ENCODE peak calls at places on chromosomes 16 and 17, in four cellular contexts. One of them, this sample, is unnamed.

GRCh38 chr17:67672592-67672991 is 45.1 kb upstream of the NOL11 start:
- DNase-seq in testis: no peak
- DNase-seq in sigmoid colon: no peak
- DNase-seq in transverse colon: peak
- DNase-seq in this sample: no peak

GRCh38 chr16:72291531-72291981 is 119.6 kb upstream of the PMFBP1 start:
- DNase-seq in sigmoid colon: no peak
- DNase-seq in testis: no peak
- DNase-seq in transverse colon: no peak
- DNase-seq in this sample: no peak

GRCh38 chr17:38428643-38429371 is 543 bp downstream of the ARHGAP23 start:
- DNase-seq in transverse colon: peak
- DNase-seq in testis: no peak
- DNase-seq in sigmoid colon: peak
- DNase-seq in this sample: peak

GRCh38 chr17:78442648-78443128 is 64.2 kb downstream of the PGS1 start:
- DNase-seq in sigmoid colon: peak
- DNase-seq in transverse colon: peak
- DNase-seq in testis: peak
- DNase-seq in this sample: peak

GRCh38 chr16:642189-643049 is 791 bp downstream of the MCRIP2 start:
- DNase-seq in transverse colon: peak
- DNase-seq in testis: peak
- DNase-seq in sigmoid colon: peak
- DNase-seq in this sample: peak

GRCh38 chr17:44956076-44956475 is 8.5 kb upstream of the KIF18B start:
- DNase-seq in sigmoid colon: peak
- DNase-seq in testis: no peak
- DNase-seq in transverse colon: no peak
- DNase-seq in this sample: no peak

GRCh38 chr16:83335076-83335475 is 472.7 kb upstream of the HSBP1 start:
- DNase-seq in testis: no peak
- DNase-seq in sigmoid colon: no peak
- DNase-seq in transverse colon: no peak
- DNase-seq in this sample: no peak

GRCh38 chr16:54287018-54287757 is 601 bp upstream of the IRX3 start:
- DNase-seq in sigmoid colon: no peak
- DNase-seq in transverse colon: no peak
- DNase-seq in testis: no peak
- DNase-seq in this sample: no peak

GRCh38 chr16:71963125-71963875 is 36.9 kb downstream of the PKD1L3 start:
- DNase-seq in testis: no peak
- DNase-seq in transverse colon: no peak
- DNase-seq in sigmoid colon: no peak
- DNase-seq in this sample: no peak

GRCh38 chr16:87263418-87264052 is 53.7 kb downstream of the C16orf95 start:
- DNase-seq in sigmoid colon: no peak
- DNase-seq in testis: no peak
- DNase-seq in transverse colon: peak
- DNase-seq in this sample: no peak

GRCh38 chr17:41654134-41654907 is 29.9 kb upstream of the KRT17 start:
- DNase-seq in sigmoid colon: no peak
- DNase-seq in testis: no peak
- DNase-seq in transverse colon: peak
- DNase-seq in this sample: no peak

GRCh38 chr17:50802609-50803571 is 32.5 kb upstream of the WFIKKN2 start:
- DNase-seq in transverse colon: no peak
- DNase-seq in testis: no peak
- DNase-seq in sigmoid colon: no peak
- DNase-seq in this sample: no peak

GRCh38 chr17:65666869-65667268 is 105.4 kb upstream of the AXIN2 start:
- DNase-seq in transverse colon: no peak
- DNase-seq in sigmoid colon: no peak
- DNase-seq in testis: no peak
- DNase-seq in this sample: no peak

GRCh38 chr16:14289692-14290340 is 218.7 kb downstream of the MRTFB start:
- DNase-seq in transverse colon: no peak
- DNase-seq in testis: peak
- DNase-seq in sigmoid colon: no peak
- DNase-seq in this sample: no peak

GRCh38 chr17:41651625-41652460 is 27.5 kb upstream of the KRT17 start:
- DNase-seq in sigmoid colon: peak
- DNase-seq in testis: no peak
- DNase-seq in transverse colon: peak
- DNase-seq in this sample: no peak

GRCh38 chr16:51321251-51321650 is 170.2 kb upstream of the SALL1 start:
- DNase-seq in sigmoid colon: no peak
- DNase-seq in transverse colon: no peak
- DNase-seq in testis: no peak
- DNase-seq in this sample: no peak

GRCh38 chr16:79186196-79186595 is 414.3 kb downstream of the MAF start:
- DNase-seq in testis: peak
- DNase-seq in transverse colon: no peak
- DNase-seq in sigmoid colon: no peak
- DNase-seq in this sample: no peak

GRCh38 chr17:7932483-7932891 is 481 bp downstream of the CNTROB start:
- DNase-seq in testis: peak
- DNase-seq in sigmoid colon: peak
- DNase-seq in transverse colon: peak
- DNase-seq in this sample: no peak

GRCh38 chr17:57940653-57941329 is 14.4 kb downstream of the CUEDC1 start:
- DNase-seq in testis: no peak
- DNase-seq in transverse colon: no peak
- DNase-seq in sigmoid colon: peak
- DNase-seq in this sample: no peak

GRCh38 chr17:5249615-5250014 is 15.0 kb upstream of the SCIMP start:
- DNase-seq in transverse colon: peak
- DNase-seq in testis: peak
- DNase-seq in sigmoid colon: peak
- DNase-seq in this sample: no peak

GRCh38 chr16:5490499-5490898 is 392.9 kb upstream of the EEF2KMT start:
- DNase-seq in sigmoid colon: no peak
- DNase-seq in testis: peak
- DNase-seq in transverse colon: peak
- DNase-seq in this sample: no peak

GRCh38 chr16:12874135-12874534 is 27.3 kb upstream of the SHISA9 start:
- DNase-seq in transverse colon: no peak
- DNase-seq in sigmoid colon: no peak
- DNase-seq in testis: no peak
- DNase-seq in this sample: no peak

GRCh38 chr17:6853764-6854442 is 22.4 kb upstream of the TEKT1 start:
- DNase-seq in transverse colon: no peak
- DNase-seq in testis: peak
- DNase-seq in sigmoid colon: no peak
- DNase-seq in this sample: no peak

GRCh38 chr17:19996086-19996485 is 13.1 kb upstream of the SPECC1 start:
- DNase-seq in testis: no peak
- DNase-seq in transverse colon: no peak
- DNase-seq in sigmoid colon: no peak
- DNase-seq in this sample: no peak

GRCh38 chr16:75764154-75764768 is 38.0 kb upstream of the CPHXL start:
- DNase-seq in testis: peak
- DNase-seq in sigmoid colon: peak
- DNase-seq in transverse colon: peak
- DNase-seq in this sample: no peak

GRCh38 chr17:73091410-73091769 is 1.1 kb downstream of the SLC39A11 start:
- DNase-seq in transverse colon: no peak
- DNase-seq in sigmoid colon: no peak
- DNase-seq in testis: no peak
- DNase-seq in this sample: no peak

GRCh38 chr16:24685539-24686432 is 43.7 kb upstream of the TNRC6A start:
- DNase-seq in sigmoid colon: peak
- DNase-seq in transverse colon: peak
- DNase-seq in testis: peak
- DNase-seq in this sample: peak

GRCh38 chr17:55434721-55435120 is 13.1 kb upstream of the MMD start:
- DNase-seq in sigmoid colon: no peak
- DNase-seq in transverse colon: no peak
- DNase-seq in testis: no peak
- DNase-seq in this sample: no peak

GRCh38 chr16:85845276-85845675 is 45.8 kb downstream of the COX4I1 start:
- DNase-seq in sigmoid colon: peak
- DNase-seq in transverse colon: no peak
- DNase-seq in testis: peak
- DNase-seq in this sample: no peak

GRCh38 chr16:49884033-49884707 is 28.3 kb upstream of the ZNF423 start:
- DNase-seq in testis: no peak
- DNase-seq in sigmoid colon: no peak
- DNase-seq in transverse colon: peak
- DNase-seq in this sample: no peak

GRCh38 chr17:47064684-47065083 is 85.6 kb upstream of the RPRML start:
- DNase-seq in sigmoid colon: no peak
- DNase-seq in testis: no peak
- DNase-seq in transverse colon: no peak
- DNase-seq in this sample: no peak

GRCh38 chr17:47066095-47066494 is 87.0 kb upstream of the RPRML start:
- DNase-seq in testis: no peak
- DNase-seq in sigmoid colon: no peak
- DNase-seq in transverse colon: no peak
- DNase-seq in this sample: no peak

GRCh38 chr17:47072881-47073280 is 93.8 kb upstream of the RPRML start:
- DNase-seq in transverse colon: no peak
- DNase-seq in testis: no peak
- DNase-seq in sigmoid colon: no peak
- DNase-seq in this sample: no peak

GRCh38 chr17:47063475-47063874 is 84.4 kb upstream of the RPRML start:
- DNase-seq in testis: no peak
- DNase-seq in transverse colon: no peak
- DNase-seq in sigmoid colon: no peak
- DNase-seq in this sample: no peak

DNA sequence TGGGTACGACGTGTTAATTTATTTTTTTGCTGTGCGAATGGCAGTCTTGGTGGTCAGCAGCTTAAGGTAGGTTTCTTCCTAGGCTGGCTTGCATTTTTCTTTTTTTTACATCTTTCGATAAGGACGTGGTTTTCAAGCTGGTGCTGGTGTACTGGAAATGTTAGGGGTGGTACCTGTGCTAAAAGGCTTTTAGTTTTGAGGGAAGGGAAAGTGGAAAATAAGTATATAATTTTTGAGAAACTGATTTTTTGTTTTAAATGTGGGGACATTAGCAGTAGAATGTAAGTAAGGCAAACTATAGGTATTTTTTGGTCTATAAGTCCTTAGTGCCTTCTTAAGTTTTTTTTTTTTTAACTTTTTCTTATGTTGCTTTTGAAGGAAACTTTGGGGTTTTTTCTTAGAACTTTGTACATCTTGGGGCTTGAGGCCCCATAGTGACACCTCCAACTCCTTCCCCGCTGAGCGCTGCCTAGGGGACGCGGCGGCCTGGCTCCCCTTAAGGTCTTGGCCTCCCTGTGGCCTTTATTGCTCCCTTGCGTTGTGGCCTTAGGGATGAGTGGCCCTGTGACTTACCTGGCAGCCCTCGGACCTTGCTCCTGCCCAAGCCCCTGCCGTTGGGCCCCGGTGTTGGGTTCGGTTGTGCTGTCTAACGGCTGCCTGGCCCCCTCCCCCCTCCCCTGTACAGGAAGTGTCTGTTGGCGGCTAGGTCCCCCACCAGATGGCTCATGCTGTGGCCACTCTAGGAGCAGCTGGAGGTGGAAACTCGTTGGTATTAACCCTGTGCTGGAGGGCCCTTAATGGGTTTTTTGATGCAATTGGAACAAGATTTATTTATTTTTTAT is 88.0 kb upstream of the RPRML start:
- DNase-seq in testis: peak
- DNase-seq in transverse colon: peak
- DNase-seq in sigmoid colon: peak
- DNase-seq in this sample: peak
- TF ChIP-seq CTCF in testis: no peak
- TF ChIP-seq CTCF in transverse colon: peak
- TF ChIP-seq CTCF in sigmoid colon: no peak
- TF ChIP-seq CTCF in this sample: peak

GRCh38 chr17:81388612-81389367 is 6.5 kb upstream of the BAHCC1 start:
- DNase-seq in testis: no peak
- DNase-seq in sigmoid colon: no peak
- DNase-seq in transverse colon: no peak
- DNase-seq in this sample: no peak

GRCh38 chr17:81388091-81388611 is 7.1 kb upstream of the BAHCC1 start:
- DNase-seq in sigmoid colon: no peak
- DNase-seq in transverse colon: no peak
- DNase-seq in testis: no peak
- DNase-seq in this sample: no peak

GRCh38 chr17:81386646-81387234 is 8.5 kb upstream of the BAHCC1 start:
- DNase-seq in testis: no peak
- DNase-seq in transverse colon: peak
- DNase-seq in sigmoid colon: no peak
- DNase-seq in this sample: peak

GRCh38 chr17:81386141-81386645 is 9.1 kb upstream of the BAHCC1 start:
- DNase-seq in sigmoid colon: peak
- DNase-seq in transverse colon: peak
- DNase-seq in testis: no peak
- DNase-seq in this sample: no peak

GRCh38 chr17:81387235-81388060 is 7.8 kb upstream of the BAHCC1 start:
- DNase-seq in sigmoid colon: peak
- DNase-seq in transverse colon: peak
- DNase-seq in testis: no peak
- DNase-seq in this sample: peak
- TF ChIP-seq POLR2A in sigmoid colon: peak
- TF ChIP-seq POLR2A in transverse colon: peak
- TF ChIP-seq POLR2A in testis: no peak
- TF ChIP-seq POLR2A in this sample: no peak

GRCh38 chr17:82913304-82914043 is 73.7 kb upstream of the ZNF750 start:
- DNase-seq in sigmoid colon: no peak
- DNase-seq in testis: no peak
- DNase-seq in transverse colon: no peak
- DNase-seq in this sample: no peak
- TF ChIP-seq CTCF in sigmoid colon: no peak
- TF ChIP-seq CTCF in testis: no peak
- TF ChIP-seq CTCF in transverse colon: no peak
- TF ChIP-seq CTCF in this sample: no peak

GRCh38 chr17:2040942-2041560 is 771 bp upstream of the OVCA2 start:
- DNase-seq in transverse colon: no peak
- DNase-seq in sigmoid colon: peak
- DNase-seq in testis: no peak
- DNase-seq in this sample: no peak

GRCh38 chr17:2044263-2044894 is 2.6 kb downstream of the OVCA2 start:
- DNase-seq in testis: no peak
- DNase-seq in transverse colon: no peak
- DNase-seq in sigmoid colon: no peak
- DNase-seq in this sample: no peak

GRCh38 chr17:2041561-2042354 is at the start of gene OVCA2:
- DNase-seq in testis: peak
- DNase-seq in sigmoid colon: peak
- DNase-seq in transverse colon: peak
- DNase-seq in this sample: peak

GRCh38 chr17:2043785-2044184 is 2.0 kb downstream of the OVCA2 start:
- DNase-seq in transverse colon: no peak
- DNase-seq in sigmoid colon: no peak
- DNase-seq in testis: no peak
- DNase-seq in this sample: no peak

GRCh38 chr17:2042355-2042929 is 620 bp downstream of the OVCA2 start:
- DNase-seq in transverse colon: no peak
- DNase-seq in sigmoid colon: no peak
- DNase-seq in testis: no peak
- DNase-seq in this sample: no peak
- TF ChIP-seq POLR2A in transverse colon: no peak
- TF ChIP-seq POLR2A in sigmoid colon: no peak
- TF ChIP-seq POLR2A in testis: no peak
- TF ChIP-seq POLR2A in this sample: no peak

This sample was measured in heart left ventricle.